ENCODE peak calls at places on chromosomes 2 and 18, in ten cellular contexts. One of them, this sample, is unnamed.

GRCh38 chr2:219820767-219821166 is 193.3 kb downstream of the SLC4A3 start:
- DNase-seq in ovary: no peak
- DNase-seq in K562: no peak
- DNase-seq in GM12878: no peak
- DNase-seq in A549: no peak
- DNase-seq in tibial nerve: no peak
- DNase-seq in stomach: no peak
- DNase-seq in H1: no peak
- DNase-seq in HepG2: no peak
- DNase-seq in sigmoid colon: no peak
- DNase-seq in this sample: no peak

GRCh38 chr18:43534511-43534910 is 257.2 kb upstream of the SYT4 start:
- DNase-seq in ovary: no peak
- DNase-seq in K562: no peak
- DNase-seq in GM12878: no peak
- DNase-seq in A549: no peak
- DNase-seq in tibial nerve: no peak
- DNase-seq in stomach: no peak
- DNase-seq in H1: no peak
- DNase-seq in HepG2: no peak
- DNase-seq in sigmoid colon: no peak
- DNase-seq in this sample: no peak

GRCh38 chr18:44098551-44099098 is 582.1 kb upstream of the SETBP1 start:
- DNase-seq in ovary: no peak
- DNase-seq in K562: no peak
- DNase-seq in GM12878: no peak
- DNase-seq in A549: no peak
- DNase-seq in tibial nerve: no peak
- DNase-seq in stomach: no peak
- DNase-seq in H1: peak
- DNase-seq in HepG2: no peak
- DNase-seq in sigmoid colon: no peak
- DNase-seq in this sample: peak

GRCh38 chr2:4662161-4662779 is 958.9 kb downstream of the DCDC2C start:
- DNase-seq in ovary: no peak
- DNase-seq in K562: no peak
- DNase-seq in GM12878: no peak
- DNase-seq in A549: no peak
- DNase-seq in tibial nerve: no peak
- DNase-seq in stomach: no peak
- DNase-seq in H1: no peak
- DNase-seq in HepG2: no peak
- DNase-seq in sigmoid colon: no peak
- DNase-seq in this sample: no peak

GRCh38 chr2:190180313-190181065 is 118.0 kb upstream of the MSTN start:
- DNase-seq in ovary: peak
- DNase-seq in K562: peak
- DNase-seq in GM12878: no peak
- DNase-seq in A549: peak
- DNase-seq in tibial nerve: no peak
- DNase-seq in stomach: peak
- DNase-seq in H1: peak
- DNase-seq in HepG2: peak
- DNase-seq in sigmoid colon: peak
- DNase-seq in this sample: peak

GRCh38 chr18:68147728-68148127 is 567.2 kb downstream of the TMX3 start:
- DNase-seq in ovary: no peak
- DNase-seq in K562: no peak
- DNase-seq in GM12878: no peak
- DNase-seq in A549: no peak
- DNase-seq in tibial nerve: no peak
- DNase-seq in stomach: no peak
- DNase-seq in H1: no peak
- DNase-seq in HepG2: no peak
- DNase-seq in sigmoid colon: no peak
- DNase-seq in this sample: no peak

GRCh38 chr2:148616696-148617095 is 27.9 kb upstream of the EPC2 start:
- DNase-seq in ovary: no peak
- DNase-seq in K562: no peak
- DNase-seq in GM12878: no peak
- DNase-seq in A549: no peak
- DNase-seq in tibial nerve: no peak
- DNase-seq in stomach: no peak
- DNase-seq in H1: no peak
- DNase-seq in HepG2: no peak
- DNase-seq in sigmoid colon: no peak
- DNase-seq in this sample: no peak

GRCh38 chr2:135103843-135104242 is 51.8 kb downstream of the RAB3GAP1 start:
- DNase-seq in ovary: no peak
- DNase-seq in K562: no peak
- DNase-seq in GM12878: no peak
- DNase-seq in A549: no peak
- DNase-seq in tibial nerve: no peak
- DNase-seq in stomach: no peak
- DNase-seq in H1: no peak
- DNase-seq in HepG2: no peak
- DNase-seq in sigmoid colon: no peak
- DNase-seq in this sample: no peak

GRCh38 chr2:230874876-230875275 is 10.1 kb downstream of the ITM2C start:
- DNase-seq in ovary: no peak
- DNase-seq in K562: no peak
- DNase-seq in GM12878: no peak
- DNase-seq in A549: no peak
- DNase-seq in tibial nerve: no peak
- DNase-seq in stomach: peak
- DNase-seq in H1: no peak
- DNase-seq in HepG2: no peak
- DNase-seq in sigmoid colon: no peak
- DNase-seq in this sample: no peak

GRCh38 chr2:70615222-70615621 is 61.6 kb upstream of the TGFA start:
- DNase-seq in ovary: no peak
- DNase-seq in K562: no peak
- DNase-seq in GM12878: no peak
- DNase-seq in A549: no peak
- DNase-seq in tibial nerve: no peak
- DNase-seq in stomach: no peak
- DNase-seq in H1: no peak
- DNase-seq in HepG2: peak
- DNase-seq in sigmoid colon: no peak
- DNase-seq in this sample: no peak
- TF ChIP-seq EP300 in ovary: no peak
- TF ChIP-seq EP300 in K562: no peak
- TF ChIP-seq EP300 in GM12878: no peak
- TF ChIP-seq EP300 in A549: no peak
- TF ChIP-seq EP300 in tibial nerve: no peak
- TF ChIP-seq EP300 in stomach: no peak
- TF ChIP-seq EP300 in H1: no peak
- TF ChIP-seq EP300 in HepG2: no peak
- TF ChIP-seq EP300 in sigmoid colon: no peak
- TF ChIP-seq EP300 in this sample: no peak

GRCh38 chr18:57959278-57959677 is 84.7 kb upstream of the NEDD4L start:
- DNase-seq in ovary: no peak
- DNase-seq in K562: no peak
- DNase-seq in GM12878: no peak
- DNase-seq in A549: peak
- DNase-seq in tibial nerve: no peak
- DNase-seq in stomach: peak
- DNase-seq in H1: no peak
- DNase-seq in HepG2: peak
- DNase-seq in sigmoid colon: no peak
- DNase-seq in this sample: peak
- TF ChIP-seq EP300 in ovary: no peak
- TF ChIP-seq EP300 in K562: no peak
- TF ChIP-seq EP300 in GM12878: no peak
- TF ChIP-seq EP300 in A549: no peak
- TF ChIP-seq EP300 in tibial nerve: no peak
- TF ChIP-seq EP300 in stomach: no peak
- TF ChIP-seq EP300 in H1: no peak
- TF ChIP-seq EP300 in HepG2: no peak
- TF ChIP-seq EP300 in sigmoid colon: no peak
- TF ChIP-seq EP300 in this sample: no peak

GRCh38 chr18:13680612-13681011 is 45.7 kb downstream of the FAM210A start:
- DNase-seq in ovary: no peak
- DNase-seq in K562: peak
- DNase-seq in GM12878: no peak
- DNase-seq in A549: peak
- DNase-seq in tibial nerve: no peak
- DNase-seq in stomach: no peak
- DNase-seq in H1: peak
- DNase-seq in HepG2: peak
- DNase-seq in sigmoid colon: no peak
- DNase-seq in this sample: no peak
- TF ChIP-seq EP300 in ovary: no peak
- TF ChIP-seq EP300 in K562: no peak
- TF ChIP-seq EP300 in GM12878: no peak
- TF ChIP-seq EP300 in A549: no peak
- TF ChIP-seq EP300 in tibial nerve: no peak
- TF ChIP-seq EP300 in stomach: no peak
- TF ChIP-seq EP300 in H1: no peak
- TF ChIP-seq EP300 in HepG2: no peak
- TF ChIP-seq EP300 in sigmoid colon: no peak
- TF ChIP-seq EP300 in this sample: no peak

GRCh38 chr2:43226955-43227829 is 786 bp upstream of the ZFP36L2 start:
- DNase-seq in ovary: peak
- DNase-seq in K562: peak
- DNase-seq in GM12878: no peak
- DNase-seq in A549: peak
- DNase-seq in tibial nerve: peak
- DNase-seq in stomach: peak
- DNase-seq in H1: no peak
- DNase-seq in HepG2: peak
- DNase-seq in sigmoid colon: peak
- DNase-seq in this sample: peak
- TF ChIP-seq EP300 in ovary: no peak
- TF ChIP-seq EP300 in K562: no peak
- TF ChIP-seq EP300 in GM12878: no peak
- TF ChIP-seq EP300 in A549: no peak
- TF ChIP-seq EP300 in tibial nerve: peak
- TF ChIP-seq EP300 in stomach: peak
- TF ChIP-seq EP300 in H1: peak
- TF ChIP-seq EP300 in HepG2: peak
- TF ChIP-seq EP300 in sigmoid colon: peak
- TF ChIP-seq EP300 in this sample: peak

This sample was measured in transverse colon.